ENCODE peak calls at places on chromosomes 3 and 15, in seven cellular contexts. W is coronary artery, P is body of pancreas, J is lower leg skin, Y is brain microvascular endothelial cell, G is HepG2, E is A549. H is an unnamed sample.

GRCh38 chr3:147354621-147355020 is 51.7 kb downstream of the ZIC4 start:
- DNase-seq in W (no peak), Y (no peak), E (no peak), J (no peak), P (no peak), G (no peak), H (no peak)

GRCh38 chr15:42736178-42736792 is 643 bp downstream of the CDAN1 start:
- DNase-seq in J (no peak), E (peak), Y (no peak), W (no peak), G (no peak), P (no peak), H (peak)

GRCh38 chr3:89533320-89533719 is 425.9 kb downstream of the EPHA3 start:
- DNase-seq in G (no peak), P (no peak), J (no peak), W (no peak), E (no peak), Y (no peak), H (no peak)

GRCh38 chr3:174186339-174186984 is 672.7 kb upstream of the NAALADL2 start:
- DNase-seq in P (no peak), W (no peak), E (no peak), Y (no peak), G (no peak), J (no peak), H (no peak)

GRCh38 chr15:78937132-78937739 is 7.6 kb downstream of the CTSH start:
- DNase-seq in G (no peak), J (no peak), P (no peak), E (no peak), W (no peak), Y (no peak), H (no peak)

GRCh38 chr3:51434746-51435323 is 43.8 kb downstream of the RBM15B start:
- DNase-seq in G (peak), Y (peak), J (peak), E (peak), P (peak), W (no peak), H (no peak)

GRCh38 chr3:101725192-101725889 is 927 bp downstream of the CEP97 start:
- DNase-seq in W (peak), G (no peak), Y (no peak), J (peak), E (peak), P (peak), H (peak)

GRCh38 chr3:195297446-195297845 is 26.5 kb upstream of the XXYLT1 start:
- DNase-seq in P (no peak), Y (no peak), J (no peak), G (no peak), W (no peak), E (no peak), H (no peak)

GRCh38 chr15:101455291-101455916 is 34.1 kb downstream of the PCSK6 start:
- DNase-seq in W (peak), E (no peak), J (no peak), P (no peak), Y (no peak), G (no peak), H (no peak)

GRCh38 chr15:48313216-48313615 is 18.0 kb upstream of the DUT start:
- DNase-seq in G (no peak), W (no peak), J (no peak), E (no peak), Y (no peak), P (no peak), H (no peak)

GRCh38 chr15:77500986-77501385 is 80.3 kb downstream of the HMG20A start:
- DNase-seq in Y (peak), J (no peak), P (no peak), E (no peak), G (no peak), W (no peak), H (no peak)

GRCh38 chr3:44058022-44058867 is 183.4 kb upstream of the TOPAZ1 start:
- DNase-seq in E (no peak), J (no peak), G (no peak), Y (peak), P (no peak), W (no peak), H (no peak)

GRCh38 chr15:90594297-90594696 is 64.6 kb downstream of the CRTC3 start:
- DNase-seq in G (no peak), E (no peak), W (peak), Y (no peak), J (peak), P (peak), H (peak)

GRCh38 chr3:112980080-112980479 is 5.2 kb upstream of the CD200R1 start:
- DNase-seq in W (no peak), E (no peak), Y (no peak), P (no peak), G (peak), J (no peak), H (no peak)

GRCh38 chr3:52978109-52978754 is 67.6 kb downstream of the SFMBT1 start:
- DNase-seq in E (no peak), J (no peak), Y (no peak), G (no peak), W (no peak), P (peak), H (no peak)
- H3K4me3 ChIP-seq in E (no peak), J (no peak), Y (no peak), G (no peak), W (no peak), P (no peak), H (no peak)

GRCh38 chr3:66482005-66482404 is 18.8 kb downstream of the LRIG1 start:
- DNase-seq in G (no peak), J (no peak), E (no peak), Y (no peak), W (no peak), P (no peak), H (no peak)

GRCh38 chr3:66481071-66482001 is 19.5 kb downstream of the LRIG1 start:
- DNase-seq in P (peak), J (no peak), Y (no peak), G (peak), E (no peak), W (no peak), H (no peak)

GRCh38 chr3:66485291-66485968 is 15.4 kb downstream of the LRIG1 start:
- DNase-seq in G (no peak), P (no peak), J (no peak), Y (peak), E (no peak), W (peak), H (peak)

GRCh38 chr3:66484106-66484857 is 16.5 kb downstream of the LRIG1 start:
- DNase-seq in Y (no peak), P (no peak), J (no peak), W (no peak), E (no peak), G (no peak), H (no peak)

DNA sequence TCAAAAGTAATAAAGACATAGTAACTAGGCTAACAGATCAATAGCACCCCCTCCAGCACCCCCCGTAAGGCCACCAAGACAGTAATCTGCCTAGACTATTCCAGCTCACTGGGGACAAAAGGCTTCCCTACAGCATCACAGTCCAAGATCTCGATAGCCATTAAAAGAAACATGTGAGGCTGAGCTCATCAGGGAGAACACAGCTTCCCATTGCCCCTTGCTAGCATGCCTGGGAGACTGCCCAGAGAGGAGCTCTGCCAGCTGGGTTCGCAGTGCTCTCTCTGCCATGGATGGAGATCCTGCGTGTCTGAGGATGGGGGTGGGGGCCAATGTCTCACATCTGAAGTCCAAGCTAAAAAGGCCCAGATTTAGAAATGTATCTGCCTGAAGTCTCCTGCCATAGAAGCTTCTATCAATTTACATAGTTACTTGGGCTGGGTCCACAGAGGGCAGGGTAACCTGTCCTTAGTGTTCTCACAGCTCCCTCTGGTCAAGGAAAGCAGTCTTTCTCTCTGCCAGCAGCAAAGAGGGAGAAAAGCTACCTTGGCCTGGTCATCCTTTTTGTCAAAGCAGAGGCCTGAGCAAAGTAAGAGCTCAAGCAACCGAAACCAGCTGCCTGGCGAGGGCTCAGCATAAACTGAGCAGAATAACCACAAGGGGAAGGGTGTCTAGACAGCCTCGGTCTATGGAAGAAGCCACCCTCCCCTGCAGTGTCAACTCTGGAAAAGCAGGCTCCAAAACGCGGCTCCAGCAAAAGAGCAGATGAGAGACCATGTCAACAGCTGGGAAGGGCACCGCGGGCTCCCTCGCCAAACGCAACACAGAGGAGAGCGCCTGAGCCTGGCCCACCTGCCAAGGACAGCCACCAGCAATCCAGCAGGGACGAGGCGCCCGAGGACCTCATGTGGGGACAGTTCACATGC is 17.6 kb downstream of the LRIG1 start:
- DNase-seq in E (no peak), J (no peak), W (peak), G (no peak), P (peak), Y (peak), H (peak)
- H3K4me3 ChIP-seq in E (no peak), J (no peak), W (peak), G (no peak), P (no peak), Y (no peak), H (peak)

DNA sequence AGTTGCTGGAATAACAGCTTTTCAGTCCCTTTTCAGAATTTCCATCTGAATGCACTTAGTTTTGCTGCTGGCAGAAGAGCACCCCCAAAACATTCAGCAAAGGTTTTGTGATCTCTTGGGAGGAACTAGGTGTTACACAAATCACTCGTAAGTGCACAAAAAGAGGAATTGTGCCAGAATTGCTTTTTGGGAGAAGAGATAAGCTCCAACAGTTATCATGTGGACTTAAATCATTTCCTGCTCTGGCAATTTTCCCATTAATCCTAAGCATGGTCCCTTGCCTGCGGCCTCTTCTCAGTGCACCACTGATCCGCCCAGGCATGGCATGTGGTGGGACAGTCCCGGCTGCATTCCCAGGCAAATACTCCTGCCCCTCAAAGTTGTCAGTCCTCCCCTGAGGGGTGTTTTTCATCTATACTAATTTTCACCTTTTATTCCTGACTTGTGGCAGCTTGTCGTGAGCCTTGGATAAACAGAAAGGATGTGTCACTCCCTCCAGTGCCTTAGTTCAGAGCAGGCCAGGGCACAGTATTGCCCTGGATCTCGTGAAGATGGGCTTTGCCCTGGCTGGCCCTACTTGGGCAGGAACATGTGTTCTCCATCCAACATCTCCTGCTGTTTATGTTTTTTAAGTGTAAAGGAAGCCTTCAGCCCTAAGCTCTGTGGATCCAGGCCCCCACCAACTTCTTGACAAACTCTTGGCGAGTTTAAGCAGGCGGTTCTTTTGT is 44.6 kb upstream of the VILL start:
- DNase-seq in P (no peak), W (no peak), E (peak), J (peak), G (no peak), Y (peak), H (no peak)
- H3K4me3 ChIP-seq in P (no peak), W (peak), E (no peak), J (no peak), G (no peak), Y (no peak), H (no peak)

GRCh38 chr3:12158387-12159226 is at the start of gene TIMP4:
- DNase-seq in Y (peak), E (peak), W (peak), P (peak), J (no peak), G (peak), H (peak)

GRCh38 chr3:12154151-12154550 is 4.6 kb downstream of the TIMP4 start:
- DNase-seq in G (no peak), P (no peak), J (no peak), E (no peak), W (no peak), Y (no peak), H (no peak)

GRCh38 chr3:12157026-12157425 is 1.7 kb downstream of the TIMP4 start:
- DNase-seq in G (no peak), P (no peak), J (no peak), W (no peak), E (no peak), Y (no peak), H (no peak)

GRCh38 chr3:12155264-12155663 is 3.4 kb downstream of the TIMP4 start:
- DNase-seq in W (no peak), Y (no peak), J (no peak), P (no peak), E (no peak), G (no peak), H (no peak)

GRCh38 chr3:12155833-12156232 is 2.9 kb downstream of the TIMP4 start:
- DNase-seq in P (no peak), Y (peak), E (peak), G (peak), J (no peak), W (no peak), H (peak)
- H3K4me3 ChIP-seq in P (no peak), Y (no peak), E (no peak), G (no peak), J (no peak), W (no peak), H (no peak)

DNA sequence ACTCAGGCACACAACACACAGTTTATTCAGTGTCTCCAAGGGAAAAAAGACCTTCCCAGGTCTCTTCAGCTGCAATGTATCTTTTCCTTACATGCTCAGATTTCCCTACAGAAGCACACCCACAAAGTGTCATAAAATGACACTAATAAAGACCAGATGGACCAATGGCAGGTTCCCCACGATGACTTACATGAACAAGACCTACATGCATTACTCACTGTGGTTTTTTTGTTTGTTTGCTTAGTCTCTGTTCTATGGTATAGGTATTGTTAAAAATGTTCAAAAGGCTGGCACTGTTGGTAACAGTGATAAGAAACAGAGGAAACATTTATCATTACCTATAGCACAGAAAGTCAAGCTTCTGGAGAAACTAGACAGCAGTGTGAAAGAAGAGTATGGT is 318.2 kb upstream of the TMCO5A start:
- DNase-seq in E (no peak), W (no peak), P (no peak), J (no peak), G (no peak), Y (no peak), H (no peak)
- H3K4me3 ChIP-seq in E (no peak), W (no peak), P (no peak), J (no peak), G (no peak), Y (no peak), H (no peak)

GRCh38 chr3:13894812-13895154 is 14.9 kb upstream of the WNT7A start:
- DNase-seq in G (no peak), W (no peak), J (no peak), P (no peak), E (no peak), Y (no peak), H (no peak)
- H3K4me3 ChIP-seq in G (no peak), W (peak), J (no peak), P (no peak), E (peak), Y (no peak), H (peak)

GRCh38 chr3:49966233-49966942 is 26.4 kb downstream of the RBM6 start:
- DNase-seq in J (no peak), P (no peak), Y (no peak), E (no peak), W (no peak), G (no peak), H (no peak)
- H3K4me3 ChIP-seq in J (no peak), P (no peak), Y (no peak), E (no peak), W (no peak), G (no peak), H (no peak)

H was measured in tibial artery.